ENCODE peak calls at places on chromosomes 4 and X, in nine cellular contexts. F, E, K, M, J, O, V, W and P are unnamed samples.

GRCh38 chr4:113012776-113013175 is 36.7 kb upstream of the ANK2 start:
- DNase-seq in M (no peak), F (no peak), K (peak), J (no peak), O (no peak), W (peak), E (no peak), V (no peak), P (no peak)

GRCh38 chrX:46757593-46757992 is 1.3 kb downstream of the SLC9A7 start:
- DNase-seq in O (no peak), E (no peak), M (no peak), W (no peak), V (peak), F (no peak), J (no peak), K (peak), P (peak)

GRCh38 chr4:155403886-155404285 is 27.1 kb upstream of the MAP9 start:
- DNase-seq in W (peak), E (peak), V (no peak), K (peak), F (no peak), J (no peak), O (no peak), M (no peak), P (no peak)

GRCh38 chr4:15007201-15007600 is 4.9 kb downstream of the CPEB2 start:
- DNase-seq in V (no peak), K (no peak), W (no peak), M (no peak), O (no peak), F (no peak), E (no peak), J (no peak), P (peak)

GRCh38 chr4:96525901-96526300 is 686.0 kb downstream of the PDHA2 start:
- DNase-seq in V (no peak), F (no peak), M (no peak), O (no peak), K (peak), W (no peak), E (peak), J (no peak), P (no peak)

GRCh38 chr4:163343604-163344146 is at the start of gene NPY5R:
- DNase-seq in K (no peak), E (no peak), V (no peak), W (no peak), M (no peak), F (no peak), J (no peak), O (no peak), P (no peak)

GRCh38 chrX:84340981-84341380 is 153.0 kb upstream of the RPS6KA6 start:
- DNase-seq in M (no peak), J (no peak), K (peak), W (no peak), F (no peak), O (no peak), V (no peak), E (peak), P (no peak)

GRCh38 chr4:183398298-183399129 is 45.9 kb upstream of the CDKN2AIP start:
- DNase-seq in J (peak), K (peak), E (peak), M (peak), W (peak), V (peak), F (peak), O (peak), P (peak)

GRCh38 chrX:13540602-13541001 is 28.8 kb upstream of the EGFL6 start:
- DNase-seq in O (no peak), J (no peak), F (no peak), W (no peak), E (no peak), K (no peak), M (no peak), V (no peak), P (no peak)

GRCh38 chr4:5710962-5711478 is at the start of gene EVC:
- DNase-seq in K (peak), M (no peak), W (peak), O (peak), E (no peak), J (no peak), V (no peak), F (no peak), P (peak)

GRCh38 chrX:111288841-111289240 is 18.6 kb upstream of the CAPN6 start:
- DNase-seq in F (no peak), K (no peak), O (no peak), W (no peak), V (no peak), J (no peak), M (no peak), E (no peak), P (no peak)

GRCh38 chr4:14375816-14376215 is 626.5 kb upstream of the CPEB2 start:
- DNase-seq in M (no peak), E (no peak), W (no peak), F (no peak), J (no peak), V (no peak), O (no peak), K (peak), P (no peak)

GRCh38 chrX:154802838-154803410 is 2.4 kb downstream of the MPP1 start:
- DNase-seq in J (no peak), V (no peak), W (no peak), E (peak), F (no peak), O (no peak), K (no peak), M (no peak), P (no peak)

GRCh38 chr4:87033902-87034301 is 99.1 kb downstream of the AFF1 start:
- DNase-seq in E (no peak), M (no peak), W (no peak), F (no peak), K (no peak), J (no peak), V (no peak), O (no peak), P (peak)

GRCh38 chr4:174284181-174284886 is 623 bp downstream of the CEP44 start:
- DNase-seq in K (peak), M (no peak), F (no peak), W (peak), O (no peak), E (peak), J (no peak), V (no peak), P (peak)

GRCh38 chr4:163556169-163556568 is 61.7 kb downstream of the TMA16 start:
- DNase-seq in K (no peak), M (no peak), W (no peak), V (peak), O (no peak), F (no peak), E (peak), J (no peak), P (no peak)

GRCh38 chr4:37549003-37549402 is 137.2 kb downstream of the RELL1 start:
- DNase-seq in W (no peak), M (no peak), J (no peak), V (no peak), K (peak), F (no peak), O (no peak), E (no peak), P (peak)

GRCh38 chr4:8099981-8100464 is 58.6 kb downstream of the ABLIM2 start:
- DNase-seq in W (no peak), M (no peak), V (no peak), O (no peak), J (no peak), E (no peak), F (no peak), K (no peak), P (peak)

GRCh38 chrX:28665778-28666177 is 78.5 kb downstream of the IL1RAPL1 start:
- DNase-seq in V (no peak), F (no peak), M (no peak), J (no peak), E (no peak), K (no peak), O (no peak), W (no peak), P (no peak)

GRCh38 chr4:185657191-185657590 is 121.9 kb upstream of the PDLIM3 start:
- DNase-seq in E (no peak), V (no peak), W (no peak), J (no peak), F (no peak), M (no peak), K (peak), O (no peak), P (no peak)

GRCh38 chr4:127503111-127503510 is 129.6 kb upstream of the INTU start:
- DNase-seq in W (peak), J (no peak), V (no peak), K (peak), M (no peak), E (no peak), O (no peak), F (no peak), P (no peak)